ENCODE peak calls at places on chromosomes 11 and 22, in seven cellular contexts. N is A549, V is ovary, Q is endothelial cell of umbilical vein, O is stomach, X is prostate gland, Z is transverse colon. U is an unnamed sample.

GRCh38 chr11:18705651-18706281 is 7.2 kb downstream of the TMEM86A start:
- DNase-seq in N (no peak), V (peak; percentile 59), Q (peak; percentile 13), O (peak; percentile 35), X (no peak), Z (peak; percentile 37), U (peak; percentile 52)

GRCh38 chr11:93740802-93741093 is 547 bp downstream of the TAF1D start:
- DNase-seq in N (peak; percentile 35), V (peak; percentile 59), Q (peak; percentile 59), O (peak; percentile 50), X (peak; percentile 35), Z (peak; percentile 64), U (no peak)

GRCh38 chr11:62580959-62581715 is 7.4 kb upstream of the EEF1G start:
- DNase-seq in N (no peak), V (peak; percentile 22), Q (no peak), O (no peak), X (no peak), Z (no peak), U (no peak)

GRCh38 chr11:25775608-25776007 is 556.3 kb upstream of the ANO3 start:
- DNase-seq in N (no peak), V (no peak), Q (no peak), O (no peak), X (no peak), Z (no peak), U (no peak)

GRCh38 chr11:75264971-75265370 is 24.4 kb downstream of the TPBGL start:
- DNase-seq in N (no peak), V (peak; percentile 12), Q (no peak), O (no peak), X (no peak), Z (peak; percentile 3), U (no peak)

GRCh38 chr11:93143800-93144199 is 54.0 kb downstream of the SLC36A4 start:
- DNase-seq in N (no peak), V (no peak), Q (no peak), O (no peak), X (no peak), Z (no peak), U (no peak)

GRCh38 chr22:22870577-22871398 is 16.8 kb upstream of the IGLL5 start:
- DNase-seq in N (no peak), V (no peak), Q (no peak), O (no peak), X (no peak), Z (no peak), U (no peak)

GRCh38 chr22:43833286-43834240 is 21.5 kb upstream of the EFCAB6 start:
- DNase-seq in N (no peak), V (no peak), Q (no peak), O (no peak), X (no peak), Z (no peak), U (no peak)

GRCh38 chr11:34730544-34731295 is 109.8 kb downstream of the EHF start:
- DNase-seq in N (no peak), V (no peak), Q (no peak), O (no peak), X (no peak), Z (no peak), U (no peak)

GRCh38 chr22:25880524-25880923 is 138.5 kb downstream of the MYO18B start:
- DNase-seq in N (no peak), V (no peak), Q (no peak), O (no peak), X (no peak), Z (no peak), U (no peak)

GRCh38 chr11:63532799-63533475 is 3.7 kb upstream of the PLAAT4 start:
- DNase-seq in N (no peak), V (no peak), Q (no peak), O (no peak), X (no peak), Z (no peak), U (no peak)

GRCh38 chr22:27003301-27003700 is 345.9 kb downstream of the MIAT start:
- DNase-seq in N (no peak), V (peak; percentile 40), Q (no peak), O (no peak), X (no peak), Z (no peak), U (no peak)

GRCh38 chr11:75554258-75555022 is 7.6 kb upstream of the SERPINH1 start:
- DNase-seq in N (no peak), V (peak; percentile 98), Q (peak; percentile 99), O (peak; percentile 67), X (peak; percentile 19), Z (peak; percentile 82), U (peak; percentile 64)

GRCh38 chr11:111521132-111521531 is 6.6 kb downstream of the HOATZ start:
- DNase-seq in N (no peak), V (no peak), Q (no peak), O (no peak), X (no peak), Z (no peak), U (no peak)

GRCh38 chr11:129950319-129951034 is 52.2 kb downstream of the PRDM10 start:
- DNase-seq in N (no peak), V (no peak), Q (peak; percentile 77), O (no peak), X (peak; percentile 45), Z (peak; percentile 24), U (peak; percentile 57)

GRCh38 chr11:63767415-63768231 is 952 bp downstream of the ZFTA start:
- DNase-seq in N (peak; percentile 66), V (peak; percentile 73), Q (peak; percentile 72), O (no peak), X (no peak), Z (peak; percentile 53), U (no peak)

DNA sequence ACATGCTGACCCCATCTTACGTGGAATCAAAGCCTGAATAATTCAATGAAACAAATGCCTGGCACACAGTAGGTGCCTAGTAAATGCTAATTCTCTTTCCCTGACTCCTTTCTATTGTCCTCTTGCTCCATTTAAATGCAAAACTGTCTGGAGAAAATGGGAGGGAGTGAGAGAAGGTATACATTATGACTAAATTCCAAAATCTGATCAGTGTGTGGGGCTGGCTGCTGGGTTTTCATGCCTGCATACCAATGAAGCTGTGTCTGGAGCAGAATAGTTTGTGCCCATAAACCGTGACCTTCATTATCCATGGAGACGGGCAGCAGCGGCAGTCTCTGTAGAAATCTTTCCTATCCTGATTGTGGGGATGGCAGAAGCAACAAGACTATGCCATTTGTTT is 223.4 kb upstream of the ZBED5 start:
- DNase-seq in N (no peak), V (no peak), Q (no peak), O (no peak), X (no peak), Z (no peak), U (no peak)
- H3K4me3 ChIP-seq in N (no peak overlapping the region), V (no peak overlapping the region), Q (no peak overlapping the region), O (no peak overlapping the region), X (no peak overlapping the region), Z (no peak overlapping the region), U (no peak overlapping the region)

GRCh38 chr22:19755722-19756287 is 4.8 kb upstream of the TBX1 start:
- DNase-seq in N (no peak), V (no peak), Q (no peak), O (no peak), X (no peak), Z (no peak), U (no peak)

GRCh38 chr22:19755145-19755710 is 5.3 kb upstream of the TBX1 start:
- DNase-seq in N (no peak), V (no peak), Q (no peak), O (no peak), X (no peak), Z (no peak), U (no peak)

GRCh38 chr22:19757140-19757984 is 3.2 kb upstream of the TBX1 start:
- DNase-seq in N (no peak), V (no peak), Q (no peak), O (no peak), X (no peak), Z (peak; percentile 16), U (no peak)

GRCh38 chr22:19757985-19758895 is 2.3 kb upstream of the TBX1 start:
- DNase-seq in N (no peak), V (no peak), Q (no peak), O (no peak), X (no peak), Z (no peak), U (no peak)

GRCh38 chr22:19756288-19757128 is 4.1 kb upstream of the TBX1 start:
- DNase-seq in N (peak; percentile 72), V (no peak), Q (peak; percentile 26), O (peak; percentile 79), X (peak; percentile 68), Z (peak; percentile 71), U (peak; percentile 54)
- TF ChIP-seq CTCF in N (peak; percentile 37), V (no peak), Q (peak; percentile 26), O (peak; percentile 25), X (peak; percentile 42), Z (peak; percentile 74), U (peak; percentile 51)

DNA sequence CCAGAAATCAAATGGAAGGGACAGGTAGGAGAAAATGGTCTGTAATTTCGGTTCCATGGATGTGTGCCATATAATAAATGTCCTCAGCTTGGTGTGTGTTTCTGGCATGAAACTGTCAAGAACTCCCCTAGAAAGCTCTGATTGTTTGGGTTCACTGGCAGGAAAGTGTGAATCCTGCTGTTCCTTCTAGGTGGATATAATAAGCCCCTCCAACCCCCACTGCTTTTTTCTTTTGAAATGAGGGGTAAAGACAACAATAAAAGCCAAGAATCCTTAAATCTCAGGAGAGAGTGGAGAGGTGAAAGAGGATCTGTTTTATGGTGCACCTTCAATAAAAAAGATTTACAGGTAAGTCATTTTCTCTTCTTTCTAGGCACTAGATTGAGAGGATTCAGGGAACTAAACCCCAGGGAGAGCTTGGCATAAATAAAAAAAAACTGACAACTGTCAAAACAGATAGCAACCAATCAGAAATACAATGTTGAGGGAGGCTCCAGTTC is 74.9 kb downstream of the CACNG2 start:
- DNase-seq in N (no peak), V (no peak), Q (no peak), O (no peak), X (no peak), Z (no peak), U (no peak)
- TF ChIP-seq POLR2A in N (no peak), V (no peak), Q (no peak), O (no peak), X (no peak), Z (no peak), U (no peak)

DNA sequence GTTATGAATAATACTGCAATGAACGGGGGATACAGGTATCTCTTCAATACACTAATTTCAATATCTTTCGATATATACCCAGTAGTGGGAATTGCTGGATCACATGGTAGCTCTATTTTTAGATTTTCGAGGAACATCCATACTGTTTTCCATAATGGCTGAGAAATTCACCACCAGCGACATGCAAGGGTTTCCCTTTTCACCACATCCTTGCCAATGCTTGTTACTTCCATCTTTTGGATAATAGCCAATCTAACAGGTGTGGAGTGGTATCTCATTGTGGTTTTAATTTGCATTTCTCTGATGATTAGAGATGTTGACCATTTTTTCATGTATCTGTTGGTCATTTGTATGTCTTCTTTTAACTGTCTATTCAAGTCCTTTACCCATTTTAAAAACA is 5.9 kb downstream of the IL10RA start:
- DNase-seq in N (no peak), V (no peak), Q (no peak), O (no peak), X (no peak), Z (no peak), U (no peak)
- H3K4me3 ChIP-seq in N (no peak overlapping the region), V (no peak overlapping the region), Q (no peak overlapping the region), O (no peak overlapping the region), X (no peak overlapping the region), Z (no peak overlapping the region), U (no peak overlapping the region)

U was measured in breast epithelium.